ENCODE peak calls at places on chromosomes 1 and 21, in nine cellular contexts. F is esophagus squamous epithelium; J is fibroblast of the conjunctiva; A is CD4-positive, CD25-positive, alpha-beta regulatory T cell; S is GDM1; V is stimulated activated CD4-positive, alpha-beta T cell treated with anti-CD3 and anti-CD28 coated beads, Interleukin-2, amount 100 ng/mL, for 48 hours; O is NCI-H1105; T is astrocyte of the spinal cord; K is kidney. Q is an unnamed sample.

GRCh38 chr1:180343931-180344406 is 113.9 kb downstream of the LHX4 start:
- DNase-seq in O (peak; percentile 94), A (no peak), J (no peak), V (no peak), F (no peak), K (no peak), S (peak; percentile 45), T (peak; percentile 52), Q (peak; percentile 78)

GRCh38 chr1:97832490-97832889 is 88.3 kb downstream of the DPYD start:
- DNase-seq in K (no peak), O (peak; percentile 96), V (no peak), F (no peak), T (peak; percentile 53), J (peak; percentile 41), A (no peak), S (no peak), Q (peak; percentile 98)

GRCh38 chr1:63772201-63772600 is 1.6 kb upstream of the ROR1 start:
- DNase-seq in F (no peak), T (no peak), J (no peak), A (no peak), O (no peak), V (no peak), S (no peak), K (no peak), Q (no peak)

GRCh38 chr1:8903908-8904650 is 25.6 kb upstream of the ENO1 start:
- DNase-seq in O (no peak), J (peak; percentile 92), K (peak; percentile 79), A (no peak), V (no peak), S (no peak), F (no peak), T (peak; percentile 93), Q (no peak)

GRCh38 chr1:15758537-15758936 is at the start of gene FBLIM1:
- DNase-seq in F (no peak), A (no peak), K (no peak), S (no peak), V (no peak), T (no peak), J (no peak), O (peak; percentile 47), Q (no peak)

GRCh38 chr1:53509775-53510174 is 50.6 kb downstream of the DMRTB1 start:
- DNase-seq in F (no peak), V (no peak), S (no peak), K (no peak), T (no peak), A (no peak), J (no peak), O (no peak), Q (no peak)

GRCh38 chr1:91757760-91758545 is 128.0 kb downstream of the TGFBR3 start:
- DNase-seq in K (no peak), F (no peak), V (no peak), T (no peak), A (no peak), O (no peak), J (peak; percentile 79), S (no peak), Q (no peak)

GRCh38 chr1:212467843-212468482 is 35.2 kb downstream of the NENF start:
- DNase-seq in F (no peak), S (no peak), T (no peak), A (no peak), O (no peak), K (no peak), V (no peak), J (no peak), Q (no peak)

GRCh38 chr21:18155508-18156193 is 89.0 kb upstream of the CHODL start:
- DNase-seq in A (no peak), J (no peak), K (no peak), V (no peak), S (no peak), O (no peak), F (no peak), T (peak; percentile 55), Q (no peak)

GRCh38 chr1:77469311-77469710 is 187.5 kb downstream of the AK5 start:
- DNase-seq in T (no peak), A (no peak), O (no peak), F (no peak), K (no peak), J (no peak), V (no peak), S (no peak), Q (no peak)

GRCh38 chr1:12539705-12540579 is 78.1 kb downstream of the DHRS3 start:
- DNase-seq in A (no peak), S (no peak), J (peak; percentile 80), V (no peak), O (no peak), T (peak; percentile 97), F (no peak), K (peak; percentile 96), Q (no peak)

GRCh38 chr1:220527279-220528048 is 472 bp upstream of the MARK1 start:
- DNase-seq in S (no peak), V (no peak), T (peak; percentile 30), O (no peak), A (no peak), F (no peak), K (peak; percentile 73), J (no peak), Q (peak; percentile 38)

GRCh38 chr1:206748348-206749034 is 22.1 kb upstream of the IL19 start:
- DNase-seq in V (no peak), O (no peak), K (no peak), A (no peak), J (no peak), S (no peak), F (no peak), T (no peak), Q (no peak)

GRCh38 chr1:108327534-108328462 is 83.9 kb upstream of the NBPF4 start:
- DNase-seq in A (no peak), J (no peak), S (no peak), T (no peak), K (peak; percentile 29), O (no peak), F (no peak), V (no peak), Q (peak; percentile 26)

GRCh38 chr1:36913016-36913415 is 121.3 kb downstream of the GRIK3 start:
- DNase-seq in J (no peak), S (no peak), F (no peak), A (no peak), K (no peak), T (no peak), V (no peak), O (peak; percentile 41), Q (peak; percentile 52)

GRCh38 chr1:8092603-8093141 is 66.6 kb upstream of the ERRFI1 start:
- DNase-seq in K (no peak), O (no peak), A (no peak), S (no peak), T (no peak), F (no peak), V (no peak), J (no peak), Q (no peak)

GRCh38 chr1:8201331-8201861 is 116.5 kb upstream of the SLC45A1 start:
- DNase-seq in S (no peak), V (no peak), J (no peak), F (no peak), A (no peak), T (no peak), K (peak; percentile 39), O (no peak), Q (no peak)

GRCh38 chr1:156959414-156959813 is 39.0 kb downstream of the LRRC71 start:
- DNase-seq in F (no peak), V (no peak), J (no peak), O (no peak), T (peak; percentile 20), K (no peak), S (no peak), A (no peak), Q (no peak)